ENCODE peak calls at places on chromosomes 12 and 14, in five cellular contexts. V, J, O, C and M are unnamed samples.

GRCh38 chr12:108101605-108102175 is 27.4 kb upstream of the WSCD2 start:
- DNase-seq in V (no peak), J (no peak), O (no peak), C (no peak), M (no peak)

GRCh38 chr12:118358607-118359540 is 13.8 kb downstream of the TAOK3 start:
- DNase-seq in V (no peak), J (no peak), O (no peak), C (no peak), M (no peak)

GRCh38 chr14:75234173-75234855 is 44.3 kb upstream of the FOS start:
- DNase-seq in V (peak; percentile 60), J (peak; percentile 91), O (peak; percentile 46), C (peak; percentile 91), M (peak; percentile 62)

GRCh38 chr12:65335021-65335714 is 56.7 kb downstream of the MSRB3 start:
- DNase-seq in V (peak; percentile 84), J (peak; percentile 96), O (peak; percentile 60), C (peak; percentile 93), M (peak; percentile 86)

GRCh38 chr14:91888641-91889476 is 21.5 kb upstream of the TC2N start:
- DNase-seq in V (no peak), J (no peak), O (no peak), C (no peak), M (no peak)

GRCh38 chr12:45623221-45623620 is 106.3 kb upstream of the ARID2 start:
- DNase-seq in V (no peak), J (no peak), O (no peak), C (no peak), M (no peak)

GRCh38 chr12:76449572-76449971 is 101.4 kb upstream of the BBS10 start:
- DNase-seq in V (no peak), J (peak; percentile 71), O (peak; percentile 87), C (peak; percentile 83), M (peak; percentile 27)

GRCh38 chr14:23862513-23862912 is 91.1 kb upstream of the DHRS4 start:
- DNase-seq in V (no peak), J (no peak), O (no peak), C (no peak), M (no peak)

GRCh38 chr12:45918818-45919217 is 71.6 kb downstream of the SCAF11 start:
- DNase-seq in V (no peak), J (peak; percentile 23), O (no peak), C (peak; percentile 13), M (peak; percentile 3)

GRCh38 chr14:76694106-76694505 is 67.2 kb upstream of the VASH1 start:
- DNase-seq in V (no peak), J (no peak), O (no peak), C (no peak), M (no peak)

GRCh38 chr12:103824845-103825244 is 16.2 kb downstream of the NT5DC3 start:
- DNase-seq in V (no peak), J (no peak), O (no peak), C (peak; percentile 33), M (no peak)

GRCh38 chr12:47870175-47870781 is 34.5 kb downstream of the VDR start:
- DNase-seq in V (no peak), J (peak; percentile 29), O (peak; percentile 28), C (peak; percentile 42), M (no peak)

GRCh38 chr12:75784591-75784990 is 247.0 kb downstream of the PHLDA1 start:
- DNase-seq in V (no peak), J (peak; percentile 25), O (peak; percentile 91), C (no peak), M (no peak)

GRCh38 chr14:95701846-95702221 is 12.1 kb downstream of the TCL1A start:
- DNase-seq in V (no peak), J (no peak), O (no peak), C (no peak), M (no peak)

GRCh38 chr12:104929926-104930325 is 28.2 kb downstream of the SLC41A2 start:
- DNase-seq in V (no peak), J (no peak), O (no peak), C (peak; percentile 21), M (no peak)

GRCh38 chr14:80872645-80873044 is 68.9 kb downstream of the CEP128 start:
- DNase-seq in V (no peak), J (no peak), O (peak; percentile 31), C (peak; percentile 16), M (no peak)

GRCh38 chr14:58960945-58961731 is 227.3 kb upstream of the DAAM1 start:
- DNase-seq in V (no peak), J (no peak), O (no peak), C (no peak), M (no peak)

GRCh38 chr14:37215345-37215744 is 17.6 kb downstream of the MIPOL1 start:
- DNase-seq in V (no peak), J (no peak), O (no peak), C (no peak), M (no peak)

GRCh38 chr12:123141615-123142517 is 9.0 kb downstream of the PITPNM2 start:
- DNase-seq in V (peak; percentile 72), J (peak; percentile 74), O (peak; percentile 73), C (peak; percentile 78), M (peak; percentile 43)
- H3K4me3 ChIP-seq in V (no peak overlapping the region), J (no peak overlapping the region), O (no peak overlapping the region), C (no peak overlapping the region), M (no peak overlapping the region)

DNA sequence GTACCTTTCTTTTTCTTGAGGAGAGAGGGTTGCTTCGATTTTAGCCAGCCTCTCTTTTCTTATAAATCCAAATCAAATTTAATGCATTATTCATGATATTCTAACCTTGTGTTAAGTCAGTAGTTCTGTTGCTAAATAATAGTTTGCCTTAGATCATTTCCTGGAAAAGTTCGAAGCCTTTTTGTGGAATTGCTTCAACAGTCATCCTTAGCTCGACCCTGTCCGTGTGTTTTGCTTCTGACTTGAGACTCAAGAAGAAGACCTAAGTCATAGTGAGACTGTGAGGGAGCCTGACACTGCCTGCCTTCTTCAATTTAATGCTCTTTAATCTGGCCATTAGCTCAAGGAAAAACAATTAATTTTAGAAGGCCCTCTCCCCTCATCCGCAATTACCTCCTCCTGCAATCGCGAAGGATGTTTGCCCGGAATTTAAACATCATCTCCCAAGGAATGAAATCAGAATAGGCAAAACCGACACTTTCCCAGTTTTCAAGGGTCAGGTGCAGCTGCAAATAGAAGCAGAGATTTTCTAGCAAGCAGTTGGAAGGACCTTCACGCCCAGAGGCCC is 453 bp upstream of the SLC4A8 start:
- DNase-seq in V (no peak), J (no peak), O (no peak), C (no peak), M (no peak)
- H3K4me3 ChIP-seq in V (peak overlapping the region; percentile 61), J (peak overlapping the region; percentile 60), O (peak overlapping the region; percentile 75), C (no peak overlapping the region), M (peak overlapping the region; percentile 69)

GRCh38 chr14:105166571-105167302 is 1.8 kb downstream of the JAG2 start:
- DNase-seq in V (no peak), J (no peak), O (no peak), C (no peak), M (no peak)
- H3K4me3 ChIP-seq in V (no peak overlapping the region), J (no peak overlapping the region), O (peak overlapping the region; percentile 63), C (no peak overlapping the region), M (no peak overlapping the region)

GRCh38 chr12:89082354-89082753 is 269.9 kb downstream of the DUSP6 start:
- DNase-seq in V (no peak), J (peak; percentile 14), O (peak; percentile 14), C (peak; percentile 58), M (peak; percentile 71)
- H3K4me3 ChIP-seq in V (no peak overlapping the region), J (no peak overlapping the region), O (no peak overlapping the region), C (no peak overlapping the region), M (no peak overlapping the region)

GRCh38 chr12:115451785-115452736 is 768.1 kb upstream of the TBX3 start:
- DNase-seq in V (no peak), J (peak; percentile 10), O (peak; percentile 42), C (no peak), M (no peak)
- H3K4me3 ChIP-seq in V (peak overlapping the region; percentile 25), J (peak overlapping the region; percentile 19), O (peak overlapping the region; percentile 67), C (peak overlapping the region; percentile 13), M (peak overlapping the region; percentile 31)

DNA sequence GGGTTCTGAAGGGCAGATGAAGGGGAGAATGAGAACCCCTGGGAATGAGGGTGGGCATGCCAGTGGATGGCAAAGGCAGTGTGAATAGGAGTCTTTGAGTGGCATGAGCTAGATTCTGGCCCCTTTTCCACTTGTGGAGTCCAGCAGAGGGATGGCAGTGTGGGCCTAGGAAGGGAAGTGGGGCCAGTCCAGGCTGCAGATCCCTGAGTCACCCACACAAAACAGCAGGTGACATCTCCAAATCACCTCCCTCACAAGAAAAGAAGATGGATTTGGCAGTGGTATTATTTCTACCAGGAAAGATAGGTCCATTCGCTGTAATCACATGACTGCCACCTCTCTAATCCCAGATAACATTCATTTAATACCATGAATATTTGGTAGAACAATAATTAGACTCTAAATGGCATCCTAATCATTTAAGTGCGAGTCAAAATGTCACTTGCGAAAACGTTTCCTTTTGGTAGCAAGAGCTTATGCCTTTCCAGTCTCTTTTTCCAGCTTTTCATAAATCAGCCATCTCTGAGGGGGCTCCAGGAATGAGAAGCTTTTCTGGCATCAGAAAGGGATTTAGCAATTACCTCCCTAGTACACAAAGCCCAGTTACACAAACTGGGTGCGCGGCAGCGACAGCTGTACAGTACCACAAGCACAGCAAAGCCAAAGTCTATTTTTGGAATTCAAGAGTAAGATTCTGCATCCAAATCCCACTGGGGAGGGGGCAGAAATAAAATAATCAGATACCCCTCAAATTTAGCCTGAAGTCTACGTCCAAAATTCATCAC is 151.1 kb downstream of the TTC7B start:
- DNase-seq in V (no peak), J (peak; percentile 28), O (no peak), C (no peak), M (no peak)
- H3K4me3 ChIP-seq in V (no peak overlapping the region), J (no peak overlapping the region), O (no peak overlapping the region), C (no peak overlapping the region), M (no peak overlapping the region)